ENCODE peak calls at places on chromosomes 13 and 19, in seven cellular contexts. One of them, this sample, is unnamed.

GRCh38 chr19:44112802-44113137 is 429 bp upstream of the ZNF225 start:
- DNase-seq in lower lobe of right lung: no peak
- DNase-seq in lower leg skin: no peak
- DNase-seq in IMR-90: no peak
- DNase-seq in AG10803: no peak
- DNase-seq in GM10248: no peak
- DNase-seq in activated CD8-positive, alpha-beta T cell treated with anti-CD3 and anti-CD28 coated beads for 36 hours: no peak
- DNase-seq in this sample: peak

GRCh38 chr13:49627831-49628652 is at the start of gene ARL11:
- DNase-seq in IMR-90: no peak
- DNase-seq in lower lobe of right lung: peak
- DNase-seq in lower leg skin: peak
- DNase-seq in AG10803: no peak
- DNase-seq in GM10248: peak
- DNase-seq in activated CD8-positive, alpha-beta T cell treated with anti-CD3 and anti-CD28 coated beads for 36 hours: peak
- DNase-seq in this sample: peak

GRCh38 chr13:34970961-34971360 is 28.9 kb downstream of the NBEA start:
- DNase-seq in activated CD8-positive, alpha-beta T cell treated with anti-CD3 and anti-CD28 coated beads for 36 hours: no peak
- DNase-seq in lower leg skin: no peak
- DNase-seq in lower lobe of right lung: no peak
- DNase-seq in GM10248: no peak
- DNase-seq in IMR-90: no peak
- DNase-seq in AG10803: no peak
- DNase-seq in this sample: no peak

GRCh38 chr13:83819156-83819555 is 63.1 kb downstream of the SLITRK1 start:
- DNase-seq in lower leg skin: no peak
- DNase-seq in activated CD8-positive, alpha-beta T cell treated with anti-CD3 and anti-CD28 coated beads for 36 hours: no peak
- DNase-seq in AG10803: no peak
- DNase-seq in IMR-90: no peak
- DNase-seq in GM10248: no peak
- DNase-seq in lower lobe of right lung: no peak
- DNase-seq in this sample: no peak

GRCh38 chr13:106981050-106981449 is 413.1 kb upstream of the ARGLU1 start:
- DNase-seq in lower leg skin: no peak
- DNase-seq in IMR-90: no peak
- DNase-seq in AG10803: no peak
- DNase-seq in activated CD8-positive, alpha-beta T cell treated with anti-CD3 and anti-CD28 coated beads for 36 hours: no peak
- DNase-seq in lower lobe of right lung: no peak
- DNase-seq in GM10248: no peak
- DNase-seq in this sample: no peak

GRCh38 chr13:90951663-90952062 is 395.8 kb upstream of the MIR17HG start:
- DNase-seq in activated CD8-positive, alpha-beta T cell treated with anti-CD3 and anti-CD28 coated beads for 36 hours: no peak
- DNase-seq in lower leg skin: no peak
- DNase-seq in AG10803: no peak
- DNase-seq in GM10248: no peak
- DNase-seq in IMR-90: no peak
- DNase-seq in lower lobe of right lung: no peak
- DNase-seq in this sample: no peak

GRCh38 chr19:13995017-13995728 is 10.9 kb downstream of the RFX1 start:
- DNase-seq in lower leg skin: no peak
- DNase-seq in GM10248: no peak
- DNase-seq in lower lobe of right lung: no peak
- DNase-seq in AG10803: peak
- DNase-seq in IMR-90: peak
- DNase-seq in activated CD8-positive, alpha-beta T cell treated with anti-CD3 and anti-CD28 coated beads for 36 hours: no peak
- DNase-seq in this sample: no peak

GRCh38 chr19:54316746-54317107 is 3.8 kb upstream of the LILRA5 start:
- DNase-seq in AG10803: no peak
- DNase-seq in lower lobe of right lung: peak
- DNase-seq in GM10248: no peak
- DNase-seq in IMR-90: no peak
- DNase-seq in lower leg skin: peak
- DNase-seq in activated CD8-positive, alpha-beta T cell treated with anti-CD3 and anti-CD28 coated beads for 36 hours: peak
- DNase-seq in this sample: no peak

GRCh38 chr13:24038846-24039330 is 121.6 kb upstream of the SPATA13 start:
- DNase-seq in lower lobe of right lung: no peak
- DNase-seq in activated CD8-positive, alpha-beta T cell treated with anti-CD3 and anti-CD28 coated beads for 36 hours: no peak
- DNase-seq in lower leg skin: no peak
- DNase-seq in GM10248: no peak
- DNase-seq in IMR-90: peak
- DNase-seq in AG10803: peak
- DNase-seq in this sample: no peak

GRCh38 chr13:70043685-70044084 is 63.9 kb upstream of the ATXN8OS start:
- DNase-seq in GM10248: peak
- DNase-seq in IMR-90: no peak
- DNase-seq in lower lobe of right lung: no peak
- DNase-seq in AG10803: no peak
- DNase-seq in activated CD8-positive, alpha-beta T cell treated with anti-CD3 and anti-CD28 coated beads for 36 hours: no peak
- DNase-seq in lower leg skin: no peak
- DNase-seq in this sample: peak

GRCh38 chr13:74839656-74840055 is 642.3 kb downstream of the TBC1D4 start:
- DNase-seq in GM10248: no peak
- DNase-seq in IMR-90: peak
- DNase-seq in lower lobe of right lung: no peak
- DNase-seq in lower leg skin: no peak
- DNase-seq in AG10803: peak
- DNase-seq in activated CD8-positive, alpha-beta T cell treated with anti-CD3 and anti-CD28 coated beads for 36 hours: no peak
- DNase-seq in this sample: no peak

GRCh38 chr19:50290775-50291174 is 38.4 kb downstream of the KCNC3 start:
- DNase-seq in lower leg skin: no peak
- DNase-seq in IMR-90: no peak
- DNase-seq in GM10248: no peak
- DNase-seq in AG10803: no peak
- DNase-seq in activated CD8-positive, alpha-beta T cell treated with anti-CD3 and anti-CD28 coated beads for 36 hours: no peak
- DNase-seq in lower lobe of right lung: no peak
- DNase-seq in this sample: no peak

GRCh38 chr19:35295792-35296462 is 4.0 kb downstream of the MAG start:
- DNase-seq in activated CD8-positive, alpha-beta T cell treated with anti-CD3 and anti-CD28 coated beads for 36 hours: peak
- DNase-seq in AG10803: no peak
- DNase-seq in lower lobe of right lung: no peak
- DNase-seq in GM10248: peak
- DNase-seq in IMR-90: no peak
- DNase-seq in lower leg skin: no peak
- DNase-seq in this sample: peak

GRCh38 chr13:34913040-34913439 is 29.0 kb upstream of the NBEA start:
- DNase-seq in AG10803: peak
- DNase-seq in lower leg skin: no peak
- DNase-seq in activated CD8-positive, alpha-beta T cell treated with anti-CD3 and anti-CD28 coated beads for 36 hours: no peak
- DNase-seq in lower lobe of right lung: no peak
- DNase-seq in IMR-90: no peak
- DNase-seq in GM10248: no peak
- DNase-seq in this sample: no peak

GRCh38 chr19:38400361-38400760 is 2.5 kb upstream of the FAM98C start:
- DNase-seq in GM10248: no peak
- DNase-seq in lower leg skin: no peak
- DNase-seq in lower lobe of right lung: no peak
- DNase-seq in IMR-90: no peak
- DNase-seq in AG10803: no peak
- DNase-seq in activated CD8-positive, alpha-beta T cell treated with anti-CD3 and anti-CD28 coated beads for 36 hours: no peak
- DNase-seq in this sample: no peak

GRCh38 chr13:98039261-98039660 is 85.8 kb downstream of the IPO5 start:
- DNase-seq in IMR-90: no peak
- DNase-seq in lower lobe of right lung: no peak
- DNase-seq in AG10803: no peak
- DNase-seq in GM10248: no peak
- DNase-seq in activated CD8-positive, alpha-beta T cell treated with anti-CD3 and anti-CD28 coated beads for 36 hours: no peak
- DNase-seq in lower leg skin: peak
- DNase-seq in this sample: no peak

GRCh38 chr13:98035373-98035772 is 81.9 kb downstream of the IPO5 start:
- DNase-seq in activated CD8-positive, alpha-beta T cell treated with anti-CD3 and anti-CD28 coated beads for 36 hours: no peak
- DNase-seq in lower lobe of right lung: no peak
- DNase-seq in AG10803: no peak
- DNase-seq in lower leg skin: no peak
- DNase-seq in GM10248: no peak
- DNase-seq in IMR-90: no peak
- DNase-seq in this sample: no peak

GRCh38 chr13:98032168-98032567 is 78.7 kb downstream of the IPO5 start:
- DNase-seq in IMR-90: no peak
- DNase-seq in lower leg skin: no peak
- DNase-seq in activated CD8-positive, alpha-beta T cell treated with anti-CD3 and anti-CD28 coated beads for 36 hours: no peak
- DNase-seq in lower lobe of right lung: no peak
- DNase-seq in AG10803: peak
- DNase-seq in GM10248: no peak
- DNase-seq in this sample: no peak

DNA sequence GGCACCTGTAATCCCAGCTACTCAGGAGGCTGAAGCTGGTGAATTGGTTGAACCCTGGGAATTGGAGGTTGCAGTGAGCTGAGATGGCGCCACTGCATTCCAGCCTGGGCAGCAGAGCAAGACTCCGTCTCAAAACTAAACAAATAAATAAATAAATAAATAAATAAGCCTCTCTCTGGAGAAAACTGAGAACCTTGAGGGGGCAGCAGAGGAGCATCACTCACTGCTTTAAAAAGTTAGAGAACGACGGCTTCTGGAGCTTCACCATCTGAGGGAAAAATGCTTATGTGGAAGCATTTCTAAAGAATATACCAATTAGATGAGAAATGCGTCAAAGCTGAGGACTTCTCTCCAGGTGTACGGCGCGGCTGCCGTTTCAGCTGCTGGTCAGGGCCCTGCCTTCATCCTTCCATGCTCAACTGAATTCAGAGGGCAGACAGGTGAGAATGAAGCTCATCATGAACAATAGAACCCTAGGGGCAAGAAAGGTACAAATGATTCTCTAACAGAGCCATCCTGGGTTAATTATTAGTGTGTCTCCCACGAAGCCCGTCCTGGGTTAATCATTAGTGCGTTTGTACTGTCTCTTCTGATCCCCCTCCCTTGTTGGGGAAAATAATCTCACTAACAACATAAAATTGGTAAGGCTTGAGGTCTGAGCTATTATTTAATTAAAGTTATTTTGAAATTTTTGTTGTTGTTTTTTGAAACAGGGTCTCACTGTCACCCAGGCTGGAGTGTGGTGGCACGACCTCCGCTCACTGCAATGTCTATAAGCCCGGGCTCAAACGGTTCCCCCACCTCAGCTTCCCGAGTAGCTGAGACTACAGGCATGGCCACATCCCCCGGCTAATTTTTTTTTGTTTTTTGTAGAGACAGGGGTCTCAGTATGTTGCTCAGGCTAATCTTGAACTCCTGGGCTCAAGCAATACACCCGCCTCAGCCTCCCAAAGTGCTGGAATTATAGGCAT is 80.1 kb downstream of the IPO5 start:
- DNase-seq in GM10248: no peak
- DNase-seq in AG10803: peak
- DNase-seq in activated CD8-positive, alpha-beta T cell treated with anti-CD3 and anti-CD28 coated beads for 36 hours: no peak
- DNase-seq in lower lobe of right lung: no peak
- DNase-seq in lower leg skin: peak
- DNase-seq in IMR-90: peak
- DNase-seq in this sample: no peak
- TF ChIP-seq CTCF in GM10248: no peak
- TF ChIP-seq CTCF in AG10803: peak
- TF ChIP-seq CTCF in activated CD8-positive, alpha-beta T cell treated with anti-CD3 and anti-CD28 coated beads for 36 hours: no peak
- TF ChIP-seq CTCF in lower lobe of right lung: peak
- TF ChIP-seq CTCF in lower leg skin: no peak
- TF ChIP-seq CTCF in IMR-90: peak
- TF ChIP-seq CTCF in this sample: no peak

DNA sequence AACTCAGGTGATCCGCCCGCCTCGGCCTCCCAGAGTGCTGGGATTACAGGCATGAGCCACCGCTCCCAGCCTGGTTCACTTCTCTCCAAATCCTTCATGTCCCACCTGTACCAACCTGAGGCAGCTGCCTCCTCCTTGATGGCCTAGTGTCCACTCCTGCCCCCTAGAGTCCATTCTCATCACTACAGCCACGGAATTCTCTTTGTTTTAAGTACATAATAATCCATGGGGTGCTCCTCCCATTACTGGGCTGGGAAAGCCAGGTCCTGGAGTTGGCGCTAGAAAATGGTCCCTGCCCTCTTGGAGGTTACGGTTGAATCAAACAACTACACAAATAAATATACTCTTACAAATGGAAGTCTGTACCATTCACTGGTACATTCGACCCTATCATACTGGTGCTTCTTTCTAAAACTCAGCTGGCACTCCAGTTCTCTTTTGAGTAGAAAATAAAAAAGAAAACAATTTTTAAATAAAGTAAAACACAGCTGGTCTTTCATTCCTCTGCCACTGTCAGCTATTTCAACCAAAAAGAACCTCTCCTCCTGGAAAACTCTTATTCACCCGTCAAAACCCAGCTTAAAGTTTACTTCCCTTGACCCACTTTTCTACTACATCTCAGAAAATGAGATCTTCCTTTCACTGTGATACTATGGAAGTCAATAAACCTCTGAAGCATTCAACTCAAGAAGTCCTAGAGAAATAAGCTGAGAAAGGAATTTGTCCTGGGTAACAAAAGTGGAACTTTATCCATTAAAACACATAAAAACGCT is 22.4 kb upstream of the ARHGEF18 start:
- DNase-seq in IMR-90: no peak
- DNase-seq in GM10248: peak
- DNase-seq in lower lobe of right lung: no peak
- DNase-seq in activated CD8-positive, alpha-beta T cell treated with anti-CD3 and anti-CD28 coated beads for 36 hours: peak
- DNase-seq in AG10803: peak
- DNase-seq in lower leg skin: no peak
- DNase-seq in this sample: peak
- TF ChIP-seq CTCF in IMR-90: no peak
- TF ChIP-seq CTCF in GM10248: peak
- TF ChIP-seq CTCF in lower lobe of right lung: peak
- TF ChIP-seq CTCF in activated CD8-positive, alpha-beta T cell treated with anti-CD3 and anti-CD28 coated beads for 36 hours: peak
- TF ChIP-seq CTCF in AG10803: peak
- TF ChIP-seq CTCF in lower leg skin: no peak
- TF ChIP-seq CTCF in this sample: peak

DNA sequence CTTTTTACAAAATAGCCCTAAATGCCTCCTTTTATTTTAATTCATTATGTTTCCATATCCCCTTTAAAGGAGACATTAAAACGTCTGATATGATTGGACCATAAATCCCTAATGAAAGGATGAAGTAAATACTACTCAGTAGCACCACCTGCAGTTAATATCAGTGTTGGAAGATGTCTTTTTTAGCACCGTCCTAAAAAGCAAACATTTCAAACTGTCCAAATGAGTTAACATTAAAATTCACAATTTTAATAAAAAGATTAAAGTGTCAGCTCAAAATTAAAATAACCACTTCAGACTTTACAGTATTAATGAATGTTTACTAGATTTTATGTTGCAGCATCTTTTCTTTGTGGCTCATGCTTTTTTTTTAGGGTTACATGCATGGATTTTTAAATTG is 12.3 kb downstream of the ZNF507 start:
- DNase-seq in lower leg skin: no peak
- DNase-seq in AG10803: no peak
- DNase-seq in GM10248: no peak
- DNase-seq in activated CD8-positive, alpha-beta T cell treated with anti-CD3 and anti-CD28 coated beads for 36 hours: no peak
- DNase-seq in IMR-90: no peak
- DNase-seq in lower lobe of right lung: no peak
- DNase-seq in this sample: no peak
- TF ChIP-seq CTCF in lower leg skin: no peak
- TF ChIP-seq CTCF in AG10803: peak
- TF ChIP-seq CTCF in GM10248: peak
- TF ChIP-seq CTCF in activated CD8-positive, alpha-beta T cell treated with anti-CD3 and anti-CD28 coated beads for 36 hours: no peak
- TF ChIP-seq CTCF in IMR-90: peak
- TF ChIP-seq CTCF in lower lobe of right lung: no peak
- TF ChIP-seq CTCF in this sample: no peak

DNA sequence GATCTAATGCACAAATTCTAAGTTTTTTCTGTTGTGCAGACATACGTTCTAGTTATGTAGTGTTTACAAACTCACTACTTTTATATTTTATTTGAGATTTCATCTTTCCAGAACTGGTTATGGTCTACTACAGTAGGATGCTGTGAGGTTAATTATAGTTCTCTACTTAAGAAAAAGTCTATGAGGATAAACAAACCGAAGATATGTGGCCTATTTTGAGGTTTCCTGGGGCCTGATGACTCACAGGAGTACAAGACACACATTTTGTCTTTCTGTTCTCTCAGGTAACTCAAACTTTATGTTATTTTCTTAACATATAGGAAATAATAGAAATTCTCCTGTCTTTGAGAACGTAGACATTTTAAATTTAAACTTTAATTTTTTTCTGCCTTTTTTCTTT is 45.1 kb downstream of the PCDH20 start:
- DNase-seq in activated CD8-positive, alpha-beta T cell treated with anti-CD3 and anti-CD28 coated beads for 36 hours: no peak
- DNase-seq in lower leg skin: no peak
- DNase-seq in lower lobe of right lung: no peak
- DNase-seq in AG10803: no peak
- DNase-seq in IMR-90: no peak
- DNase-seq in GM10248: no peak
- DNase-seq in this sample: no peak
- TF ChIP-seq CTCF in activated CD8-positive, alpha-beta T cell treated with anti-CD3 and anti-CD28 coated beads for 36 hours: no peak
- TF ChIP-seq CTCF in lower leg skin: no peak
- TF ChIP-seq CTCF in lower lobe of right lung: no peak
- TF ChIP-seq CTCF in AG10803: no peak
- TF ChIP-seq CTCF in IMR-90: no peak
- TF ChIP-seq CTCF in GM10248: no peak
- TF ChIP-seq CTCF in this sample: no peak